ENCODE peak calls at places on chromosomes 4 and X, in five cellular contexts. One of them, this sample, is unnamed.

GRCh38 chr4:176443117-176443516 is 123.4 kb downstream of the SPCS3 start:
- DNase-seq in SK-N-SH: no peak
- DNase-seq in sigmoid colon: no peak
- DNase-seq in suprapubic skin: no peak
- DNase-seq in A549: peak
- DNase-seq in this sample: no peak

GRCh38 chrX:135707880-135708279 is 5.6 kb upstream of the CT45A1 start:
- DNase-seq in SK-N-SH: peak
- DNase-seq in sigmoid colon: no peak
- DNase-seq in suprapubic skin: no peak
- DNase-seq in A549: peak
- DNase-seq in this sample: no peak

GRCh38 chr4:81471361-81472248 is at the start of gene RASGEF1B:
- DNase-seq in SK-N-SH: peak
- DNase-seq in sigmoid colon: peak
- DNase-seq in suprapubic skin: peak
- DNase-seq in A549: peak
- DNase-seq in this sample: peak

GRCh38 chrX:6377365-6377764 is 148.7 kb upstream of the NLGN4X start:
- DNase-seq in SK-N-SH: no peak
- DNase-seq in sigmoid colon: no peak
- DNase-seq in suprapubic skin: no peak
- DNase-seq in A549: no peak
- DNase-seq in this sample: no peak

GRCh38 chr4:113051361-113051760 is 1.9 kb downstream of the ANK2 start:
- DNase-seq in SK-N-SH: no peak
- DNase-seq in sigmoid colon: no peak
- DNase-seq in suprapubic skin: no peak
- DNase-seq in A549: no peak
- DNase-seq in this sample: no peak

GRCh38 chr4:39346856-39347519 is 19.2 kb downstream of the RFC1 start:
- DNase-seq in SK-N-SH: no peak
- DNase-seq in sigmoid colon: no peak
- DNase-seq in suprapubic skin: no peak
- DNase-seq in A549: no peak
- DNase-seq in this sample: no peak

GRCh38 chr4:53055274-53055673 is 193.2 kb downstream of the RASL11B start:
- DNase-seq in SK-N-SH: peak
- DNase-seq in sigmoid colon: no peak
- DNase-seq in suprapubic skin: no peak
- DNase-seq in A549: no peak
- DNase-seq in this sample: no peak

GRCh38 chr4:15002659-15003440 is 569 bp downstream of the CPEB2 start:
- DNase-seq in SK-N-SH: peak
- DNase-seq in sigmoid colon: peak
- DNase-seq in suprapubic skin: peak
- DNase-seq in A549: peak
- DNase-seq in this sample: peak

DNA sequence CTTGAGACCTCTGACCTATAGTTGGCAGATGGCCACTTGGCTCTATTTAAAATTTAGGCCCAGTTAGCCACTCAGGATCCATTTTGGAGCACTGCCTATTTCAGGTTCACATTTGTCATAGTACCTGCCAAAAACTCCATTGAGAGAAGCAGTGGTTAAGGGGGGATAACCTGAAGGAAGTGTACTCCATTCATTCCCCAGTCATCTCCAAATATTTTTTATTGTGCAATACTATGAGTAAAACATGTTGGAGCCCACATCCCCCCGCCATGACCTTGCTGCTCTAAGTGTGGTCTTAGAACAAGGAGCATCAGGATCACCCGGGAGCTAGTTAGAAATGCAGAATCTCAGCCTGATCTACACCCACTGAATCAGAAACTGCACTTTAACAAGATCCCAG is 21.1 kb downstream of the PLP1 start:
- DNase-seq in SK-N-SH: no peak
- DNase-seq in sigmoid colon: no peak
- DNase-seq in suprapubic skin: no peak
- DNase-seq in A549: no peak
- DNase-seq in this sample: no peak
- TF ChIP-seq EP300 in SK-N-SH: no peak
- TF ChIP-seq EP300 in sigmoid colon: no peak
- TF ChIP-seq EP300 in suprapubic skin: no peak
- TF ChIP-seq EP300 in A549: no peak
- TF ChIP-seq EP300 in this sample: no peak

GRCh38 chrX:71466979-71467523 is 65.9 kb upstream of the OGT start:
- DNase-seq in SK-N-SH: no peak
- DNase-seq in sigmoid colon: no peak
- DNase-seq in suprapubic skin: no peak
- DNase-seq in A549: no peak
- DNase-seq in this sample: no peak

GRCh38 chrX:71464968-71465367 is 67.9 kb upstream of the OGT start:
- DNase-seq in SK-N-SH: no peak
- DNase-seq in sigmoid colon: no peak
- DNase-seq in suprapubic skin: no peak
- DNase-seq in A549: no peak
- DNase-seq in this sample: no peak
- TF ChIP-seq EP300 in SK-N-SH: no peak
- TF ChIP-seq EP300 in sigmoid colon: no peak
- TF ChIP-seq EP300 in suprapubic skin: no peak
- TF ChIP-seq EP300 in A549: no peak
- TF ChIP-seq EP300 in this sample: no peak

DNA sequence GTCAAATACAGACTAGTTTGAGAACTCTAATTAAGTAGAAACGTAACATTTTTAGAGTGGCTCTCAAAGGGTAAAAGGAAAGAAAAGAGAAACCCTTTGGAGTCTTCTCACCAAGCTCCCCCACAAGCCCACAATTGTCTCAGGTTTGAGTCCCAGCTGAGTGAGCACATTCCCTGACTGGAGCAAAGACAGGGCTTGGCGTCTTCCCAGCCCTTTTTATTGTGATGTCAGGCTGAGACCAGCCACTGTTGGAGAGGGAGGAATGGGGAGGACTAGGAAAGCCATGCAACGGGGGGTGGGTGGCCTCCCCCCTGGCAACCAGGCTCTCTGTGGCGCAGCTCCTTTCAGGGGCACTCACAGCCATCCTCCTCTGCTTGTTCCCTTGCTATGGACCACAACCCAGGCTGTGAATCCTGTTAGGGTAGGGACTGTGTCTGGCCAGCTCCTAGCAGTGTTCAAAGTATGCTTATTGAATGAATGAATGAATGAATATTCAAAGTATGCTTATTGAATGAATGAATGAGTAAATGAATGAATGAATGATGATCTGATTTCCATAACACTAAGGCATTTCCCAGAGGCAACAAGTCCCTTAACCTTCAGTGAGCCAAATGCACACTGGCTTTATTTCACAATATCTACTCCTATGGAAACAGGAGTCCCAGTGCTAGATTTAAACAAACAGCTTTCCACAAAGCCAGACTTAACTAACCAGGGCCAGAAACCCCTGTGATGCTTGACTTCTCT is 413.3 kb downstream of the MID1IP1 start:
- DNase-seq in SK-N-SH: no peak
- DNase-seq in sigmoid colon: no peak
- DNase-seq in suprapubic skin: no peak
- DNase-seq in A549: no peak
- DNase-seq in this sample: no peak
- TF ChIP-seq EP300 in SK-N-SH: no peak
- TF ChIP-seq EP300 in sigmoid colon: no peak
- TF ChIP-seq EP300 in suprapubic skin: no peak
- TF ChIP-seq EP300 in A549: no peak
- TF ChIP-seq EP300 in this sample: no peak

DNA sequence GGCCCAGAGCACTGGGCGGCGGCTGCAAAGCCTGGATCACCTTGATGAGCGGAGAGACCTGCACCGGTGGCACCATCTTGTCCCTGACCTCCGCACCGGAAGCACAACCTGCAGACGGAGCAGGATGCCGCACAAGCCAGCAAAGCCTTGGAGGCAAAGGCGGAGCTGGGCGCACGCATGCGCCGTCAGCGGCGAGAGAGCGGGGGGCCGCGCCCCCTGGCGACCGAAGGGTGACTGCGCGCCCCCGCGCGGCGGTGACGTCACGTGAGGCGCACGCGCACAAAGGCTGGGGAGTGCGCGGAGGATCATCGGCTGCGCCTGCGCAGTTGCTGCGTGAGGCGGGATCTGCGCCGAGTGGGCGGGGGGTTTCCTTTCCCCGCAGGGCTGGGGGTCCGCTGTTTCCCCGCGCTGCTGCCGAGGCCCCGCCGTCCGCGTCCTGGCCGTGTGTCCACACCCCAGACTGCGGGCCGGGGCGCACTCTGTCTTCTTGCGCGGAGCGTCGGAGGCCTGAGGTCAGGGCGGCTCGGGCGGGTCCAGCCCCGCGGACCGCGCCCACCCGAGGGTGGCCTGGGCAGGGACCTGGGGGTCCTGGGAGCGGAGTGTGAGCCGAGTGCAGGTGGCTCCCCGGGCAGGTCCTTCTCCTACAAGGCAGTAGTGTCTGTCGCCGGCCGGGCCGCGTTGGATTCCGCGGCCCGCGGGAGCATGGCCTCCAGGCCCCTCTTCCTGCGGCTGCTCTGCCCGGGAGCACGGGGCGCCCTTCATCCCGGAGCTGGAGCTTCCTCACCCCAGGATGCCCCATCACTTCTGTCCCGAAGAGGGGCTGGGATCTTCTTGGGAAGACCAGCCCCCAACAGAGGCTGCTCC is at the start of the genes ATP5ME and MYL5:
- DNase-seq in SK-N-SH: peak
- DNase-seq in sigmoid colon: peak
- DNase-seq in suprapubic skin: peak
- DNase-seq in A549: peak
- DNase-seq in this sample: peak
- TF ChIP-seq EP300 in SK-N-SH: no peak
- TF ChIP-seq EP300 in sigmoid colon: no peak
- TF ChIP-seq EP300 in suprapubic skin: no peak
- TF ChIP-seq EP300 in A549: no peak
- TF ChIP-seq EP300 in this sample: no peak

DNA sequence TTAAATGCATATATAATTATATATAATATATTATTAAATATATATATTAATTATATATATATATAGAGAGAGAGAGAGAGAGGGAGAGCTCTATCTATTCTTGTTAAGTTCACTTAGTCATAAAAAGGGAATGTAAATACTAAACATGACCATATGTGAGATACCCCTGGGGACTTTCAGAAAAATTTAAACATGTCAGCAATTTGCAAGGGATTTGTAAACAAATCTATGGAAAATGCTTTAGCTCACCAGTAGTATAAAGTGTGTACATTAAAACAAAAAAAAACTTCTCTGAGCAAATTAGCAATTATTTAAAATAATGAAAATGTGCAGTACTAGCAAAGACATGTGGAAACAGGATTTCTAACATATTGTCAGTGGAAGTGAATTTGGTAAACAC is 1755.5 kb downstream of the PCDH19 start:
- DNase-seq in SK-N-SH: no peak
- DNase-seq in sigmoid colon: no peak
- DNase-seq in suprapubic skin: no peak
- DNase-seq in A549: no peak
- DNase-seq in this sample: no peak
- TF ChIP-seq EP300 in SK-N-SH: no peak
- TF ChIP-seq EP300 in sigmoid colon: no peak
- TF ChIP-seq EP300 in suprapubic skin: no peak
- TF ChIP-seq EP300 in A549: no peak
- TF ChIP-seq EP300 in this sample: no peak

GRCh38 chr4:74328501-74328900 is 20.2 kb downstream of the EPGN start:
- DNase-seq in SK-N-SH: no peak
- DNase-seq in sigmoid colon: no peak
- DNase-seq in suprapubic skin: no peak
- DNase-seq in A549: no peak
- DNase-seq in this sample: no peak

GRCh38 chr4:74331252-74331651 is 23.0 kb downstream of the EPGN start:
- DNase-seq in SK-N-SH: no peak
- DNase-seq in sigmoid colon: no peak
- DNase-seq in suprapubic skin: no peak
- DNase-seq in A549: no peak
- DNase-seq in this sample: no peak

GRCh38 chr4:74331944-74332343 is 23.7 kb downstream of the EPGN start:
- DNase-seq in SK-N-SH: no peak
- DNase-seq in sigmoid colon: no peak
- DNase-seq in suprapubic skin: no peak
- DNase-seq in A549: no peak
- DNase-seq in this sample: no peak

GRCh38 chr4:74327751-74328150 is 19.5 kb downstream of the EPGN start:
- DNase-seq in SK-N-SH: no peak
- DNase-seq in sigmoid colon: no peak
- DNase-seq in suprapubic skin: no peak
- DNase-seq in A549: no peak
- DNase-seq in this sample: no peak

GRCh38 chr4:74330295-74330750 is 22.1 kb downstream of the EPGN start:
- DNase-seq in SK-N-SH: no peak
- DNase-seq in sigmoid colon: no peak
- DNase-seq in suprapubic skin: no peak
- DNase-seq in A549: no peak
- DNase-seq in this sample: no peak
- TF ChIP-seq EP300 in SK-N-SH: no peak
- TF ChIP-seq EP300 in sigmoid colon: no peak
- TF ChIP-seq EP300 in suprapubic skin: no peak
- TF ChIP-seq EP300 in A549: no peak
- TF ChIP-seq EP300 in this sample: no peak

GRCh38 chr4:48633657-48634056 is 143.6 kb downstream of the ZAR1 start:
- DNase-seq in SK-N-SH: no peak
- DNase-seq in sigmoid colon: no peak
- DNase-seq in suprapubic skin: no peak
- DNase-seq in A549: no peak
- DNase-seq in this sample: no peak
- TF ChIP-seq EP300 in SK-N-SH: no peak
- TF ChIP-seq EP300 in sigmoid colon: no peak
- TF ChIP-seq EP300 in suprapubic skin: no peak
- TF ChIP-seq EP300 in A549: no peak
- TF ChIP-seq EP300 in this sample: no peak

DNA sequence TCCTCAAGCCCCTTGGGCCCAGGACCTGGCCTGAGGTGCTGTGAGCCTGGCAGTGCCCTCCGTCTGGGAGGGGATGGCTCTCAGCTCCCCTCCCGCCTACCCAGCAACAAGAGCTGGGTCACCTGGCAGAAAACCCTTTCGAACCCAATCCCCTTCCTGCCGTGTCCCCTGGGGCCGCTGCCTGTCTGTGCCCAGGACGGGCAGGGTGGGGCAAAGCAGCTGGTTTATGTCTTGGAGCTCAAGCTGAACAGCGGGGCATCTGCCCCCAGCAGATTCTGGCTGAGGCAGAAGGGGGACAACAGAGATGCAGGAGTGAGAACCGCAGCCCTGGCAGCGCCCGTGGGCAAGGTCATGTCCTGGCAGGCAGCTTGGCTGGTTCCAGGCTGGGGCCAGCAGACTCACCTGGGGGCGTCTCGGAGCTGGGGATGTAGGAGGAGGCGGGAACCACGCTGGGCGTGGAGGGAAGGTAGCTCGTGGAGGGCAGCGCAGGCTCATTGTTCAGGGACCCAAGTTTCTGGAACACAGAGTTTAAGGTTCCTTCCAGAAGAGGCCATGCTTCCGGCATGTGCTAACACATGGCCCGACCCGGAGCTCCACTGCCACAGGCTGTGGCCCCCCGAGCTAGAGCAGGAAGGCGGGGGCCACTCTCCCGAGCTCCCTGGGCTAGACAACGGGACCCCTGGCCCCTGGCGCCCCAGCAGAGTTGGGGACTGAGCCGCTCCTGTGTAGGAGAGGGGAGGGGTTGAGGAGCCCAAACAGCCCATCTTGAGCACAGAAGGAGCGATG is 24.2 kb downstream of the NELFA start:
- DNase-seq in SK-N-SH: peak
- DNase-seq in sigmoid colon: no peak
- DNase-seq in suprapubic skin: no peak
- DNase-seq in A549: no peak
- DNase-seq in this sample: no peak
- TF ChIP-seq EP300 in SK-N-SH: peak
- TF ChIP-seq EP300 in sigmoid colon: no peak
- TF ChIP-seq EP300 in suprapubic skin: no peak
- TF ChIP-seq EP300 in A549: no peak
- TF ChIP-seq EP300 in this sample: no peak

This sample was measured in stomach.